ENCODE peak calls at places on chromosomes 16 and 17, in four cellular contexts. C is mesendoderm, S is NCI-H510A, U is GM12878. K is an unnamed sample.

GRCh38 chr16:48608871-48609452 is 1.0 kb downstream of the N4BP1 start:
- DNase-seq in C (peak; percentile 61), S (no peak), U (no peak), K (no peak)

GRCh38 chr16:27768651-27769270 is 218.8 kb downstream of the KATNIP start:
- DNase-seq in C (no peak), S (no peak), U (no peak), K (no peak)

GRCh38 chr17:45948881-45949624 is 50.0 kb upstream of the STH start:
- DNase-seq in C (peak; percentile 86), S (peak; percentile 59), U (no peak), K (no peak)

GRCh38 chr17:35943537-35943936 is at the start of gene LYZL6:
- DNase-seq in C (no peak), S (no peak), U (no peak), K (no peak)

GRCh38 chr17:19317359-19318095 is 45.0 kb downstream of the B9D1 start:
- DNase-seq in C (peak; percentile 98), S (peak; percentile 95), U (no peak), K (no peak)

GRCh38 chr17:80671823-80672105 is 127.1 kb downstream of the RPTOR start:
- DNase-seq in C (no peak), S (no peak), U (no peak), K (no peak)

GRCh38 chr16:25020112-25020591 is 5.0 kb upstream of the ARHGAP17 start:
- DNase-seq in C (no peak), S (no peak), U (no peak), K (no peak)

GRCh38 chr16:80231118-80231515 is 309.7 kb upstream of the DYNLRB2 start:
- DNase-seq in C (no peak), S (no peak), U (no peak), K (no peak)

GRCh38 chr16:12340151-12340733 is 363.7 kb downstream of the SNX29 start:
- DNase-seq in C (peak; percentile 72), S (peak; percentile 43), U (no peak), K (peak; percentile 66)

GRCh38 chr17:14513835-14514234 is 213.0 kb downstream of the HS3ST3B1 start:
- DNase-seq in C (peak; percentile 28), S (no peak), U (no peak), K (no peak)

GRCh38 chr17:76252040-76252954 is 12.0 kb upstream of the RNF157 start:
- DNase-seq in C (no peak), S (no peak), U (no peak), K (no peak)

GRCh38 chr17:7261377-7262191 is 694 bp downstream of the CLDN7 start:
- DNase-seq in C (peak; percentile 39), S (no peak), U (no peak), K (no peak)

K was measured in NCI-H2107.